ENCODE peak calls at places on chromosome 7, in ten cellular contexts. P, L, Q, M, A, I, D, N, J and U are unnamed samples.

GRCh38 chr7:151769189-151769821 is 107.6 kb downstream of the PRKAG2 start:
- DNase-seq in P (peak; percentile 86), L (no peak), Q (no peak), M (no peak), A (no peak), I (no peak), D (peak; percentile 88), N (no peak), J (no peak), U (no peak)

GRCh38 chr7:14639801-14640200 is 262.8 kb downstream of the DGKB start:
- DNase-seq in P (no peak), L (no peak), Q (no peak), M (no peak), A (no peak), I (no peak), D (no peak), N (no peak), J (no peak), U (no peak)

GRCh38 chr7:73681031-73681430 is 2.2 kb downstream of the DNAJC30 start:
- DNase-seq in P (no peak), L (no peak), Q (no peak), M (no peak), A (peak; percentile 1), I (no peak), D (no peak), N (no peak), J (peak; percentile 48), U (no peak)

GRCh38 chr7:22470981-22471380 is 29.0 kb downstream of the STEAP1B start:
- DNase-seq in P (no peak), L (no peak), Q (no peak), M (no peak), A (no peak), I (no peak), D (no peak), N (no peak), J (no peak), U (no peak)

GRCh38 chr7:147419001-147419400 is 1171.6 kb upstream of the C7orf33 start:
- DNase-seq in P (no peak), L (no peak), Q (no peak), M (no peak), A (no peak), I (no peak), D (no peak), N (no peak), J (no peak), U (no peak)

GRCh38 chr7:73725703-73726466 is 6.4 kb upstream of the STX1A start:
- DNase-seq in P (peak; percentile 83), L (peak; percentile 86), Q (peak; percentile 86), M (peak; percentile 86), A (peak; percentile 93), I (peak; percentile 97), D (peak; percentile 77), N (peak; percentile 95), J (peak; percentile 61), U (peak; percentile 85)

GRCh38 chr7:3695602-3696001 is 394.6 kb downstream of the SDK1 start:
- DNase-seq in P (no peak), L (no peak), Q (no peak), M (no peak), A (no peak), I (no peak), D (no peak), N (no peak), J (no peak), U (no peak)

GRCh38 chr7:82964150-82964882 is 198.4 kb downstream of the PCLO start:
- DNase-seq in P (no peak), L (no peak), Q (no peak), M (no peak), A (no peak), I (no peak), D (no peak), N (no peak), J (no peak), U (no peak)

GRCh38 chr7:16804674-16805439 is at the start of gene AGR2:
- DNase-seq in P (no peak), L (no peak), Q (no peak), M (no peak), A (no peak), I (no peak), D (no peak), N (peak; percentile 89), J (no peak), U (no peak)

GRCh38 chr7:131538791-131539179 is 17.6 kb downstream of the PODXL start:
- DNase-seq in P (no peak), L (no peak), Q (no peak), M (peak; percentile 60), A (peak; percentile 69), I (no peak), D (no peak), N (no peak), J (no peak), U (peak; percentile 67)

DNA sequence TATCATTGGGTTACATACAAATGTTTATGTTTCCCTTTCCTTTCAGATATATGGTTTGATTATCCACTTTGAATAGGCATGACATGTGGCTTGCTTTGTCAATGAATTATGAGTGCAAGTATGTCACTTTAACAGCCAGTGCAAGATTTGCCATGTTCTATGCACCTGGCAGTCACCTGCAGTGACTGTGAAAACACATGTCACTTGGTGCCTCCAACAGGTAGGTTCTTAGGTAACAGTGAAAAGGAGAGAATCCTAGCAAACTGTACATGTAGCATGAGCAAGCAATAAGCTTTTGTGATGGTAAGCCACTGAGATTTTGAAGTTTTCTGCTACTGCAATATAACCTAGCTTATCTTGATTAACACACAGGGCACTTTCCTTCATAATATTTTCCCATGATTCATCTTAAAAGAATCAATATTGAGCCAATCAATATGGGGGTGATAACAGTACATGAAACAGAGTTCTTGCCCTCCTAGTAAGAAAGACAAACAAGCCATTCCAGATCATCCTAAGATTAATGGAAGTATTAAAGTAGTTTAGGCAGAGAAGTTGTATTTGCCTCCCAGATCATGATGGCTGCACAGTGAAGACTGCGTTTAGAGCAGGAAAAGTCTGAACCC is 7.9 kb upstream of the RALA start:
- DNase-seq in P (no peak), L (no peak), Q (no peak), M (no peak), A (no peak), I (no peak), D (no peak), N (no peak), J (no peak), U (no peak)
- H3K27me3 ChIP-seq in P (no peaks in the 10 kb centered on the region), L (no peaks in the 10 kb centered on the region), Q (no peaks in the 10 kb centered on the region), M (peaks cover 3% of the 10 kb centered on the region), A (no peaks in the 10 kb centered on the region), I (no peaks in the 10 kb centered on the region), D (peaks cover 5% of the 10 kb centered on the region), N (peaks cover 6% of the 10 kb centered on the region), J (no peaks in the 10 kb centered on the region), U (no peaks in the 10 kb centered on the region)

DNA sequence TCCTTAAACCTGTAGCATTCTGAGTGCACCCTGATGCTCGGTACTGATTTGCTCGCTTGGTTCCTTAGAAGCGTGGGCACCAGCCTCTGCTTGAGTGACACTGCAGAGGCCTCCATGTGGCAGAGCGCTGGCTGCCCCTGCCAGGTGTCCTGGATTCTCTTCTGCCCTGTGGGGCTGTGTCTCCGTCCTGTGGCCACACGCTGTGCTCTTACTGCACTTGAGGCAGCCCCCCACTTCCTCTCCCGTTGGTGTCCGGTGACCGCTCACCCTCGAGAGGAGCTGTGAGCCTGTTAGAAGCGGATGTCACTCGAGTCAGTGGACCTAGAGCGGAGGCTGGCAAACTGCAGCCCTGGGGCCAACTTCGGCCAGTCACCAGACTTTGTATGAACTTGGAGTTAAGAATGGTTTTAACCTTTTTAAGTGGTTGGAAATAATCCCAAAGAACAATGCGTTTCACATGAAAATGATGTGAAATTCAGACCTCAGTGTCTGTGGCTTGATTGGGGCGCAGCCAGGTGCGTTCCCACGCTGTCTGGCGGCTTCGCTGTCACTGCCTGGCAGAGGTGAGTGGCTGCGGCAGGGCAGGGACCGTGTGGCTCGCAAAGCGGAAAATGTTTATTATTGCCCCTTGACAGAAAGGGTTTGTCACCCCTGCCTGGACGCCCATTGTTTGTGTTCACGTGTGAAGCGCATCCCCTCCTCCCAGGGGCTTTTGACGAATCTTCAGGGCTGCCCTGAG is 114.6 kb downstream of the CYTH3 start:
- DNase-seq in P (no peak), L (no peak), Q (no peak), M (no peak), A (no peak), I (no peak), D (no peak), N (no peak), J (no peak), U (no peak)
- H3K27ac ChIP-seq in P (no peak overlapping the region), L (no peak overlapping the region), Q (no peak overlapping the region), M (no peak overlapping the region), A (no peak overlapping the region), I (no peak overlapping the region), D (no peak overlapping the region), N (no peak overlapping the region), J (no peak overlapping the region), U (no peak overlapping the region)

DNA sequence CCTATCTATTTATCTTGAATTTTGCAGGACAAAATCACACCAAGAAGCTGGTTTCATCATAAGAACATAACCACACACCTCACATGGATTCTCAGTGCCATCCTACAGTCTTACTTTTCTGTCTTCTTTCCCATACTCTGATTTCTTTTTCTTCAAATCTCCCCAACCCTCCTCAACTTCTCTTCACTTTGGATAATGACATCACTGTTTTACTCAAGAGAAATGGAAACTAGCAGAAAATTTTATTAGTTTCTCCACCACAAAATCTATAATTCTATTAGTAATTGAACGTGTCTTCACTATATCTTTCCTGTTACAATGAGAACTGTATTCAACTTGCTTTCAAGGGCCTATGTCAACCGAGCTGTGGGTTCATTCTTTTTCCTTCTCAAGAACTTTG is 35.3 kb upstream of the FAM3C start:
- DNase-seq in P (no peak), L (no peak), Q (no peak), M (no peak), A (no peak), I (no peak), D (no peak), N (no peak), J (no peak), U (no peak)
- H3K27me3 ChIP-seq in P (no peaks in the 10 kb centered on the region), L (no peaks in the 10 kb centered on the region), Q (no peaks in the 10 kb centered on the region), M (no peaks in the 10 kb centered on the region), A (no peaks in the 10 kb centered on the region), I (no peaks in the 10 kb centered on the region), D (peaks cover 8% of the 10 kb centered on the region), N (no peaks in the 10 kb centered on the region), J (no peaks in the 10 kb centered on the region), U (no peaks in the 10 kb centered on the region)

DNA sequence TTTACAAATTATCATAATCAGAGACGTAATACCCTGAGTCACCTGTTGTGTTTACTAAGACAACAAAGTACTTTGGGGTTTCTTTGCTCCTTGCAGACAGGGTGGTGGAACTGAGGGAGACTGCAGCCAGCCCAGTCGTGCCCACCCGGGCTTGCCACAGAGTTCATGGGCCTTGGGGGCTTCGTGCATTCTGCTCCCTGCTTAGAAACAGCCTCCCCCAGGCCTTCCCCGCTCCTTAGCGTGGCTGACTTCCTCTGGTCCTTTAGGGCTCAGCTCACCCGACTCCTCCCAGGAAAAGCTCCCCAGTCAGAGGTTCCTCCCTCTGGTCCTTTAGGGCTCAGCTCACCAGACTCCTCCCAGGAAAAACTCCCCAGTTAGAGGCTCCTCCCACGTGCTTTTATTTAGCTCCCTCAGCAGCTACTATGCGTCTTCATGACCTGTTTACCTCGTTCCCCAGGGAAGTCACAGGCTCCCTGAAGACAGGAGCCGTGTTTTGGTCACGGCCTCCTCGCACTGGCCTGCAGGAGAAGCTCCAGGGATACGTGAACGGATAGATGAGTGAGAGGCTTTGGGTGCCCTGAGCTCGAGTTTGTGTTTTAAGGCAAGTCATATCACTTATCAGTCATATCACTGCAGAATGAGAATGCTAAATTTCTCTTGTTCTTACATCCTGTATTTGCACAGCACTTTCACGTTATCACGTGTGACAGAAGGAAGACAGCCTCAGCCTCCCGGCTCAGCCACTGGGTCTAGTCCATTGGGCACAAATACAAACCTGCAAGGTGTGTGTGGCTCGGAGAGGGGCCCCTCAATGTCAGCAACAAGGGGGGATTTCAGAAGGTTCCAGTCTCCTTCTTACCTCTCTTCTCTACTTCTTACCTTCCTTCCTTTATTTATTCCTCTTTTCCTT is 52.7 kb upstream of the VIPR2 start:
- DNase-seq in P (peak; percentile 80), L (no peak), Q (no peak), M (no peak), A (no peak), I (no peak), D (peak; percentile 85), N (peak; percentile 11), J (no peak), U (no peak)
- H3K27ac ChIP-seq in P (peak overlapping the region; percentile 89), L (peak overlapping the region; percentile 21), Q (peak overlapping the region; percentile 45), M (no peak overlapping the region), A (no peak overlapping the region), I (no peak overlapping the region), D (peak overlapping the region; percentile 83), N (no peak overlapping the region), J (no peak overlapping the region), U (peak overlapping the region; percentile 22)